ENCODE peak calls at places on chromosomes 7 and 10, in nine cellular contexts. J, E, N, K, W, O, U, D and S are unnamed samples.

GRCh38 chr10:60896715-60897114 is 47.3 kb downstream of the RHOBTB1 start:
- DNase-seq in J (no peak), E (no peak), N (no peak), K (no peak), W (no peak), O (no peak), U (no peak), D (no peak), S (no peak)

GRCh38 chr10:103506061-103506460 is 12.6 kb downstream of the NEURL1 start:
- DNase-seq in J (no peak), E (no peak), N (no peak), K (no peak), W (no peak), O (no peak), U (no peak), D (no peak), S (no peak)

GRCh38 chr7:75879771-75880184 is 944 bp downstream of the RHBDD2 start:
- DNase-seq in J (no peak), E (peak; percentile 67), N (no peak), K (no peak), W (no peak), O (no peak), U (peak; percentile 24), D (no peak), S (no peak)

GRCh38 chr7:43584200-43584586 is 1.3 kb downstream of the STK17A start:
- DNase-seq in J (no peak), E (peak; percentile 42), N (no peak), K (peak; percentile 10), W (no peak), O (peak; percentile 54), U (peak; percentile 43), D (no peak), S (peak; percentile 43)

GRCh38 chr10:122172311-122173008 is 98.6 kb upstream of the BTBD16 start:
- DNase-seq in J (no peak), E (no peak), N (no peak), K (no peak), W (no peak), O (no peak), U (no peak), D (no peak), S (no peak)

GRCh38 chr7:52018680-52019054 is 702.1 kb upstream of the COBL start:
- DNase-seq in J (no peak), E (no peak), N (no peak), K (no peak), W (no peak), O (no peak), U (no peak), D (no peak), S (no peak)

GRCh38 chr7:75888464-75889222 is 9.8 kb downstream of the RHBDD2 start:
- DNase-seq in J (no peak), E (no peak), N (no peak), K (no peak), W (no peak), O (no peak), U (no peak), D (no peak), S (no peak)

GRCh38 chr7:148147438-148147837 is 443.1 kb upstream of the C7orf33 start:
- DNase-seq in J (no peak), E (no peak), N (no peak), K (no peak), W (no peak), O (no peak), U (no peak), D (no peak), S (no peak)

GRCh38 chr10:75977146-75977545 is 545.7 kb downstream of the LRMDA start:
- DNase-seq in J (no peak), E (no peak), N (no peak), K (no peak), W (no peak), O (no peak), U (no peak), D (no peak), S (no peak)

GRCh38 chr7:146146866-146147265 is 30.3 kb downstream of the CNTNAP2 start:
- DNase-seq in J (no peak), E (no peak), N (no peak), K (no peak), W (no peak), O (no peak), U (no peak), D (no peak), S (no peak)

GRCh38 chr7:131482800-131483199 is 73.6 kb downstream of the PODXL start:
- DNase-seq in J (peak; percentile 15), E (no peak), N (no peak), K (peak; percentile 35), W (no peak), O (no peak), U (no peak), D (no peak), S (no peak)

GRCh38 chr10:21424511-21424910 is 101.0 kb downstream of the SKIDA1 start:
- DNase-seq in J (no peak), E (no peak), N (no peak), K (no peak), W (no peak), O (no peak), U (no peak), D (no peak), S (no peak)

GRCh38 chr7:125147047-125147446 is 217.4 kb upstream of the POT1 start:
- DNase-seq in J (no peak), E (no peak), N (no peak), K (no peak), W (no peak), O (no peak), U (no peak), D (no peak), S (no peak)